ENCODE peak calls at places on chromosomes 1 and 21, in ten cellular contexts. V is neural progenitor cell, O is ovary, R is astrocyte of the spinal cord, M is K562, Y is AG04449, S is left lung, N is fibroblast of pulmonary artery, W is lower lobe of right lung, X is fibroblast of lung. A is an unnamed sample.
A peak's percentile ranks its signal among the peaks of the same experiment; 100 is the strongest.

GRCh38 chr1:88224940-88225339 is 459.1 kb upstream of the PKN2 start:
- DNase-seq in N (no peak), S (no peak), R (no peak), V (no peak), X (no peak), W (no peak), Y (no peak), M (no peak), O (no peak), A (no peak)

GRCh38 chr21:25281134-25281533 is 326.1 kb downstream of the MRPL39 start:
- DNase-seq in M (no peak), X (no peak), Y (no peak), R (no peak), W (no peak), O (no peak), N (no peak), S (no peak), V (no peak), A (no peak)

GRCh38 chr1:3312894-3313578 is 141.4 kb upstream of the ARHGEF16 start:
- DNase-seq in R (peak; percentile 99), N (peak; percentile 97), O (peak; percentile 95), X (peak; percentile 98), S (peak; percentile 95), M (peak; percentile 80), Y (peak; percentile 92), V (peak; percentile 78), W (peak; percentile 90), A (peak; percentile 96)

GRCh38 chr1:117060441-117061317 is 553 bp downstream of the TTF2 start:
- DNase-seq in N (peak; percentile 55), Y (no peak), M (peak; percentile 78), S (peak; percentile 85), W (no peak), R (peak; percentile 48), X (peak; percentile 42), V (no peak), O (no peak), A (no peak)

GRCh38 chr1:36099681-36100341 is 11.1 kb downstream of the ADPRS start:
- DNase-seq in M (peak; percentile 91), O (peak; percentile 62), W (peak; percentile 85), Y (no peak), S (peak; percentile 93), V (peak; percentile 90), X (peak; percentile 70), R (peak; percentile 76), N (peak; percentile 80), A (no peak)

GRCh38 chr1:31155216-31155806 is 84.4 kb downstream of the NKAIN1 start:
- DNase-seq in X (peak; percentile 55), V (peak; percentile 88), S (peak; percentile 91), M (peak; percentile 95), R (peak; percentile 54), W (peak; percentile 83), O (peak; percentile 51), N (peak; percentile 56), Y (no peak), A (no peak)

GRCh38 chr1:87684786-87685185 is 356.1 kb downstream of the LMO4 start:
- DNase-seq in R (peak; percentile 77), N (peak; percentile 64), M (no peak), S (no peak), O (no peak), Y (peak; percentile 10), V (no peak), W (no peak), X (peak; percentile 74), A (no peak)

GRCh38 chr1:16420719-16421118 is 16.5 kb downstream of the SPATA21 start:
- DNase-seq in R (no peak), X (no peak), O (no peak), M (no peak), V (no peak), W (no peak), Y (no peak), S (no peak), N (no peak), A (no peak)

GRCh38 chr1:151157067-151157531 is 650 bp downstream of the TNFAIP8L2 start:
- DNase-seq in X (no peak), M (no peak), N (no peak), S (no peak), R (no peak), Y (no peak), W (no peak), O (no peak), V (no peak), A (no peak)

GRCh38 chr1:28190996-28191645 is 14.6 kb upstream of the PTAFR start:
- DNase-seq in M (peak; percentile 44), W (no peak), N (peak; percentile 70), R (no peak), X (no peak), O (no peak), V (no peak), S (no peak), Y (no peak), A (no peak)

GRCh38 chr1:58011978-58012377 is 534.5 kb downstream of the OMA1 start:
- DNase-seq in W (no peak), Y (no peak), S (no peak), R (no peak), M (no peak), N (no peak), V (no peak), X (no peak), O (no peak), A (no peak)

GRCh38 chr1:201718346-201719202 is 110.4 kb upstream of the IPO9 start:
- DNase-seq in O (no peak), M (peak; percentile 42), Y (no peak), N (no peak), W (no peak), S (no peak), R (no peak), X (no peak), V (no peak), A (no peak)

GRCh38 chr1:95685091-95685490 is 451.1 kb downstream of the RWDD3 start:
- DNase-seq in O (no peak), M (no peak), W (no peak), Y (no peak), V (peak; percentile 24), S (no peak), R (no peak), X (no peak), N (no peak), A (no peak)

GRCh38 chr1:154755858-154756730 is 114.0 kb downstream of the KCNN3 start:
- DNase-seq in W (no peak), N (peak; percentile 8), S (peak; percentile 50), X (no peak), Y (no peak), R (peak; percentile 10), M (no peak), V (no peak), O (no peak), A (no peak)

GRCh38 chr1:228400237-228400651 is 6.4 kb downstream of the TRIM11 start:
- DNase-seq in S (peak; percentile 53), V (no peak), R (no peak), N (no peak), O (no peak), Y (no peak), X (no peak), M (no peak), W (no peak), A (no peak)

DNA sequence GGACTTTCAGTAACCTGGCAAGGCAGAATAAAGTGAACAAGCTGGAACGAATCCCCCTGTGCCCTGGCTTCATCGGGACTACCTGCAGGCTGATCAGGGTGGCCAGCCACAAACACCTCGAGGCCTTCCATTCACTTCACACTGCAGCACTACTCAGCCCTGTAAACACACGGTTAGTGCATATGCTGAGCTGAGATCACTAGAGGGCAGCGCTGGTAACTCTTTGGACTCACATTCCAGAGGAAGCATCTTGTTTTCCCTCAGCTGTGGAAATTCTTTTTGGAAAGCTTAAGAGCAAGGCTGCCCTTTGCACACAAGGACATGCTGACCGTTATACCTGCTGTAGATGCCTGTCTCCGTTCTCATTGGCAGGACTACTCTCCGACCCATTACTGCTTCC is 32.1 kb downstream of the PCSK9 start:
- DNase-seq in N (peak; percentile 76), M (peak; percentile 56), W (no peak), V (peak; percentile 76), Y (no peak), S (no peak), O (no peak), X (peak; percentile 64), R (peak; percentile 47), A (no peak)
- TF ChIP-seq CTCF in N (peak; percentile 71), M (peak; percentile 67), W (no peak), V (peak; percentile 62), Y (peak; percentile 73), S (no peak), O (no peak), X (peak; percentile 66), R (peak; percentile 67), A (peak; percentile 48)

DNA sequence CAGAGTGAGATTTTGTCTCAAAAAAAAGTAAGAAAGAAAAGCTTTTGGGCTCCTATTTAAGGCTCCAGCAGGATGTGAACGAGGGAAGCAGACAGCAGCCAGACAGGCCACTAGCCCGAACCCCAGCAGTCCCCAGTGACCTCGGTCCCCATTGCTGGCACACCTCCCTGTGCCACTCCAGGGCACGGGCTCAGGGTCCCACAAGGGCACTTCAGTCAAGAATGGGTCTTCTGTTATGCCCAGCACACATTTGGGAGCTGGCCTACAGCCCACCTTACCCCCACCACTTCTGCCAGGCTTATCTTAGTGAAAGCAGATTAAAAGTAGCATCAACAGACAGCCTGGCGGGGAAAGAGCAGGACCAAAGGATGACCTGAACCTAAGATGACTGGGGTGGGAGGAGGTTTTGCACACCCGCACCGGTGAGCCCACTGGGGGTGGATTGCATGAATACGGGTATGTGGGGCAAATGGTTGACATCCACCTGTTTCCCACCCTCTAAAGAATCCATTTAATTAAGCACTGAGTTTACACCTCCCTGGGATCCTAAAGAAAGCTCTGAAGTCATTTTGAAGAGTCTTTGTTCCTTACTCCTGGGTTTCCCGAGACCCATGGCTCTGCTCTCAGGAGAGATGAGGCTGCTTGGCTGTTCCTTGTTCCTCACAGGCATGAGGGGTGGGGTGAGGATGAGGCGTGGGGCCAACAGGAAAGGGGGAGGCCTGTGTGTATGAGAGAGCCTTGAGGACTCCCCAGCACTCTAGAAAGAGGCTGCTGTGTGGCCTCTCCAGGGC is 4.7 kb downstream of the CHI3L1 start:
- DNase-seq in N (no peak), Y (no peak), S (no peak), R (no peak), X (no peak), M (no peak), V (peak; percentile 15), O (no peak), W (no peak), A (no peak)
- H3K4me3 ChIP-seq in N (no peak overlapping the region), Y (no peak overlapping the region), S (no peak overlapping the region), R (no peak overlapping the region), X (no peak overlapping the region), M (no peak overlapping the region), V (no peak overlapping the region), O (no peak overlapping the region), W (no peak overlapping the region), A (no peak overlapping the region)

GRCh38 chr1:23554481-23555224 is 4.6 kb downstream of the ID3 start:
- DNase-seq in V (peak; percentile 96), O (peak; percentile 78), Y (no peak), X (peak; percentile 78), M (peak; percentile 92), N (peak; percentile 91), W (peak; percentile 85), R (peak; percentile 92), S (peak; percentile 95), A (no peak)
- TF ChIP-seq CTCF in V (peak; percentile 22), O (no peak), Y (peak; percentile 46), X (peak; percentile 15), M (peak; percentile 60), N (peak; percentile 18), W (peak; percentile 36), R (no peak), S (no peak), A (peak; percentile 36)

DNA sequence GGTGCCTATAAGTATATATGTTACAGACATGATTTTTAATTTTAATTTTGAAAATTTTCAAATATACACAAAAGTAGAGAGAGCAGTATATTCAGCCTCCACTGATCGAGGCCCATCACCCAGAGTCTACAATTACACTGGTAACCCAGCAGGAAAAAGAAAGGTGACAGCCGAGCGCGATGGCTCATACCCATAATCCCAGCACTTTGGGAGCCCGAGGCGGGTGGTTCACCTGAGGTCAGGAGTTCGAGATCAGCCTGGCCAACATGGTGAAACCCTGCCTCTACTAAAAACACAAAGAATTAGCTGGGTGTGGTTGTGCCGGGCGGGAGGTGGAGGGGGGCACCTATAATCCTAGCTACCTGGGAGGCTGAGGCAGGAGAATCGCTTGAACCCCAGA is 1.4 kb downstream of the YBEY start:
- DNase-seq in W (no peak), S (no peak), N (no peak), O (no peak), M (no peak), Y (no peak), V (no peak), R (no peak), X (no peak), A (no peak)
- H3K4me3 ChIP-seq in W (peak overlapping the region; percentile 96), S (peak overlapping the region; percentile 75), N (peak overlapping the region; percentile 87), O (no peak overlapping the region), M (peak overlapping the region; percentile 74), Y (peak overlapping the region; percentile 77), V (peak overlapping the region; percentile 93), R (no peak overlapping the region), X (peak overlapping the region; percentile 99), A (no peak overlapping the region)

A was measured in AG09309.